ENCODE peak calls at places on chromosomes 5 and 9, in nine cellular contexts. D is stimulated activated CD8-positive, alpha-beta memory T cell treated with anti-CD3 and anti-CD28 coated beads, Interleukin-4, amount 100 ng/mL, for 1 hour; H is IMR-90; U is psoas muscle; Q is osteocyte; S is kidney tubule cell; I is ecto neural progenitor cell; X is cardiac fibroblast; W is MV-4-11. T is an unnamed sample.

GRCh38 chr5:138869763-138870500 is 5.2 kb downstream of the LRRTM2 start:
- DNase-seq in D (no peak), H (peak), U (no peak), Q (no peak), S (peak), I (no peak), X (peak), W (no peak), T (no peak)

GRCh38 chr5:78758169-78758839 is 109.7 kb upstream of the LHFPL2 start:
- DNase-seq in D (no peak), H (peak), U (no peak), Q (no peak), S (no peak), I (no peak), X (no peak), W (peak), T (no peak)

GRCh38 chr5:1125030-1125357 is 13.1 kb upstream of the SLC12A7 start:
- DNase-seq in D (no peak), H (peak), U (peak), Q (no peak), S (no peak), I (no peak), X (peak), W (no peak), T (peak)

GRCh38 chr5:128876848-128877387 is 88.4 kb upstream of the SLC27A6 start:
- DNase-seq in D (no peak), H (no peak), U (no peak), Q (no peak), S (no peak), I (no peak), X (no peak), W (no peak), T (no peak)

GRCh38 chr9:113511856-113512761 is 48.6 kb downstream of the RGS3 start:
- DNase-seq in D (peak), H (peak), U (no peak), Q (no peak), S (peak), I (no peak), X (no peak), W (peak), T (no peak)

GRCh38 chr9:25936031-25936430 is 257.8 kb upstream of the TUSC1 start:
- DNase-seq in D (no peak), H (no peak), U (no peak), Q (no peak), S (no peak), I (no peak), X (no peak), W (no peak), T (no peak)

GRCh38 chr9:33750307-33750838 is 45.0 kb upstream of the PRSS3 start:
- DNase-seq in D (no peak), H (peak), U (peak), Q (no peak), S (peak), I (no peak), X (peak), W (no peak), T (peak)

GRCh38 chr9:113609562-113610318 is 146.2 kb downstream of the RGS3 start:
- DNase-seq in D (no peak), H (peak), U (peak), Q (no peak), S (peak), I (no peak), X (peak), W (no peak), T (peak)

GRCh38 chr9:88535226-88535931 is 401 bp downstream of the NXNL2 start:
- DNase-seq in D (no peak), H (no peak), U (no peak), Q (no peak), S (no peak), I (no peak), X (no peak), W (no peak), T (peak)

GRCh38 chr9:130042406-130042930 is 521 bp downstream of the FNBP1 start:
- DNase-seq in D (no peak), H (no peak), U (peak), Q (peak), S (peak), I (no peak), X (no peak), W (no peak), T (peak)

GRCh38 chr5:173924899-173925298 is 36.8 kb downstream of the CPEB4 start:
- DNase-seq in D (no peak), H (no peak), U (no peak), Q (no peak), S (no peak), I (no peak), X (no peak), W (no peak), T (no peak)

GRCh38 chr9:123655681-123656423 is 274.1 kb downstream of the DENND1A start:
- DNase-seq in D (no peak), H (no peak), U (no peak), Q (no peak), S (no peak), I (no peak), X (no peak), W (no peak), T (no peak)

GRCh38 chr5:178940569-178941360 is at the start of gene ZNF454:
- DNase-seq in D (no peak), H (peak), U (peak), Q (peak), S (peak), I (no peak), X (peak), W (no peak), T (peak)

GRCh38 chr5:14268738-14269137 is 125.6 kb downstream of the TRIO start:
- DNase-seq in D (no peak), H (peak), U (no peak), Q (no peak), S (no peak), I (no peak), X (peak), W (no peak), T (peak)

GRCh38 chr5:98368141-98368540 is 405.3 kb upstream of the RGMB start:
- DNase-seq in D (no peak), H (peak), U (no peak), Q (no peak), S (peak), I (no peak), X (no peak), W (no peak), T (no peak)

GRCh38 chr5:141680751-141681201 is 1.3 kb downstream of the ARAP3 start:
- DNase-seq in D (no peak), H (peak), U (peak), Q (no peak), S (no peak), I (peak), X (peak), W (no peak), T (peak)

GRCh38 chr5:32320144-32320543 is 7.4 kb upstream of the MTMR12 start:
- DNase-seq in D (no peak), H (no peak), U (no peak), Q (peak), S (no peak), I (no peak), X (no peak), W (no peak), T (no peak)

GRCh38 chr5:174678107-174678506 is 46.3 kb upstream of the MSX2 start:
- DNase-seq in D (no peak), H (no peak), U (no peak), Q (no peak), S (no peak), I (no peak), X (no peak), W (no peak), T (no peak)

GRCh38 chr5:128258387-128258786 is 174.8 kb downstream of the SLC12A2 start:
- DNase-seq in D (no peak), H (no peak), U (no peak), Q (no peak), S (no peak), I (no peak), X (no peak), W (no peak), T (no peak)

GRCh38 chr9:134676886-134677285 is 35.3 kb downstream of the COL5A1 start:
- DNase-seq in D (no peak), H (no peak), U (peak), Q (no peak), S (no peak), I (no peak), X (no peak), W (no peak), T (no peak)

T was measured in heart left ventricle.